ENCODE peak calls at places on chromosomes 13 and 19, in seven cellular contexts. K is endothelial cell of umbilical vein, D is HCT116, N is H1, T is A549, J is K562, Q is GM12878. L is an unnamed sample.

GRCh38 chr13:57932071-57932470 is 300.5 kb downstream of the PCDH17 start:
- DNase-seq in T (no peak), N (no peak), K (no peak), D (no peak), J (no peak), Q (no peak), L (no peak)

GRCh38 chr13:66532146-66532545 is 698.0 kb downstream of the PCDH9 start:
- DNase-seq in K (no peak), T (no peak), D (no peak), Q (no peak), J (no peak), N (no peak), L (no peak)

GRCh38 chr19:37594982-37595382 is 306 bp downstream of the ZNF540 start:
- DNase-seq in N (no peak), D (no peak), K (no peak), J (peak), Q (peak), T (peak), L (peak)

GRCh38 chr13:70623260-70623659 is 515.0 kb upstream of the KLHL1 start:
- DNase-seq in T (no peak), K (peak), N (no peak), Q (no peak), J (no peak), D (no peak), L (peak)

GRCh38 chr13:30345426-30346100 is 38.2 kb upstream of the KATNAL1 start:
- DNase-seq in J (no peak), D (no peak), Q (no peak), K (no peak), T (no peak), N (no peak), L (no peak)

GRCh38 chr13:27339299-27339698 is 68.7 kb downstream of the RASL11A start:
- DNase-seq in K (peak), N (peak), D (peak), T (peak), J (peak), Q (no peak), L (peak)

GRCh38 chr13:62387642-62388041 is 972.0 kb upstream of the PCDH20 start:
- DNase-seq in J (no peak), K (peak), T (no peak), D (peak), Q (no peak), N (no peak), L (no peak)

GRCh38 chr19:10363789-10364281 is 16.5 kb downstream of the TYK2 start:
- DNase-seq in K (no peak), N (no peak), D (no peak), T (no peak), J (no peak), Q (no peak), L (peak)

GRCh38 chr13:62176051-62176450 is 760.4 kb upstream of the PCDH20 start:
- DNase-seq in T (no peak), J (no peak), N (no peak), K (no peak), Q (no peak), D (no peak), L (no peak)

GRCh38 chr19:4660181-4660791 is 9.9 kb downstream of the MYDGF start:
- DNase-seq in N (peak), T (peak), K (peak), D (no peak), Q (no peak), J (no peak), L (peak)

GRCh38 chr13:95749545-95749944 is 72.6 kb downstream of the DNAJC3 start:
- DNase-seq in Q (no peak), K (no peak), T (no peak), D (no peak), J (no peak), N (no peak), L (no peak)

GRCh38 chr19:55528030-55528801 is 8.7 kb downstream of the SBK2 start:
- DNase-seq in Q (no peak), T (no peak), N (no peak), D (no peak), J (no peak), K (no peak), L (no peak)

GRCh38 chr19:57903298-57904174 is 12.9 kb downstream of the ZNF417 start:
- DNase-seq in J (peak), N (no peak), T (peak), K (peak), D (peak), Q (no peak), L (peak)

GRCh38 chr13:88142653-88143052 is 471.5 kb downstream of the SLITRK5 start:
- DNase-seq in K (no peak), D (no peak), J (no peak), T (no peak), Q (no peak), N (no peak), L (no peak)

GRCh38 chr13:40221460-40222201 is 444.8 kb downstream of the FOXO1 start:
- DNase-seq in J (no peak), K (no peak), D (no peak), Q (no peak), T (no peak), N (no peak), L (peak)

GRCh38 chr19:4447327-4448146 is 10.1 kb downstream of the UBXN6 start:
- DNase-seq in D (no peak), J (no peak), N (no peak), Q (no peak), K (no peak), T (no peak), L (no peak)

GRCh38 chr13:101649490-101650126 is 197.1 kb downstream of the ITGBL1 start:
- DNase-seq in T (peak), J (no peak), K (no peak), N (no peak), Q (no peak), D (no peak), L (peak)

GRCh38 chr13:20258208-20258962 is 26.3 kb upstream of the GJB6 start:
- DNase-seq in Q (no peak), T (peak), K (no peak), D (no peak), N (no peak), J (no peak), L (no peak)

GRCh38 chr13:111640476-111640875 is 320.0 kb downstream of the TEX29 start:
- DNase-seq in D (no peak), T (no peak), Q (no peak), K (no peak), J (no peak), N (no peak), L (no peak)

GRCh38 chr13:21330126-21330861 is 128.8 kb downstream of the ZDHHC20 start:
- DNase-seq in K (no peak), Q (peak), T (no peak), N (no peak), J (no peak), D (no peak), L (no peak)

GRCh38 chr13:40982772-40983171 is 36.3 kb downstream of the ELF1 start:
- DNase-seq in D (no peak), T (no peak), J (no peak), Q (peak), N (no peak), K (peak), L (peak)

GRCh38 chr19:10321874-10322835 is 6.3 kb upstream of the FDX2 start:
- DNase-seq in D (no peak), Q (no peak), K (no peak), J (no peak), T (no peak), N (no peak), L (no peak)

GRCh38 chr13:28531956-28532225 is 37.0 kb upstream of the FLT1 start:
- DNase-seq in K (no peak), Q (no peak), N (no peak), T (no peak), J (no peak), D (no peak), L (no peak)

GRCh38 chr19:49413348-49413747 is 9.9 kb downstream of the PTH2 start:
- DNase-seq in D (no peak), Q (no peak), T (no peak), J (no peak), K (no peak), N (no peak), L (peak)

GRCh38 chr19:2446390-2446789 is 10.4 kb downstream of the LMNB2 start:
- DNase-seq in T (no peak), N (no peak), D (no peak), J (no peak), Q (no peak), K (no peak), L (no peak)

GRCh38 chr19:1590641-1591397 is 1.8 kb downstream of the MBD3 start:
- DNase-seq in T (no peak), Q (no peak), K (peak), N (no peak), D (no peak), J (peak), L (peak)

GRCh38 chr13:105159794-105160193 is 1375.7 kb downstream of the EFNB2 start:
- DNase-seq in T (no peak), Q (no peak), N (no peak), D (no peak), K (no peak), J (no peak), L (no peak)

GRCh38 chr19:46330319-46330918 is 16.5 kb upstream of the PPP5C start:
- DNase-seq in J (no peak), T (no peak), K (no peak), N (no peak), D (no peak), Q (no peak), L (no peak)

GRCh38 chr13:50017819-50018218 is 2.6 kb downstream of the KCNRG start:
- DNase-seq in D (no peak), N (no peak), T (no peak), J (no peak), K (no peak), Q (no peak), L (no peak)

GRCh38 chr13:50015263-50015662 is at the start of gene KCNRG:
- DNase-seq in N (no peak), Q (no peak), J (no peak), K (peak), T (no peak), D (no peak), L (no peak)

GRCh38 chr13:50014404-50014803 is 840 bp upstream of the KCNRG start:
- DNase-seq in J (no peak), D (no peak), N (no peak), T (no peak), Q (no peak), K (no peak), L (no peak)

GRCh38 chr13:50015750-50016149 is 506 bp downstream of the KCNRG start:
- DNase-seq in N (no peak), Q (no peak), T (no peak), D (no peak), J (no peak), K (no peak), L (no peak)

GRCh38 chr13:50016421-50016820 is 1.2 kb downstream of the KCNRG start:
- DNase-seq in N (no peak), K (peak), T (no peak), Q (no peak), D (no peak), J (no peak), L (no peak)
- TF ChIP-seq MAX in N (no peak), K (no peak), T (no peak), Q (no peak), D (no peak), J (no peak), L (no peak)

GRCh38 chr19:17505218-17505617 is 6.2 kb upstream of the PGLS start:
- DNase-seq in D (no peak), J (no peak), N (no peak), T (no peak), K (no peak), Q (no peak), L (no peak)
- TF ChIP-seq CTCF in D (no peak), J (no peak), N (no peak), T (no peak), K (no peak), Q (no peak), L (no peak)

DNA sequence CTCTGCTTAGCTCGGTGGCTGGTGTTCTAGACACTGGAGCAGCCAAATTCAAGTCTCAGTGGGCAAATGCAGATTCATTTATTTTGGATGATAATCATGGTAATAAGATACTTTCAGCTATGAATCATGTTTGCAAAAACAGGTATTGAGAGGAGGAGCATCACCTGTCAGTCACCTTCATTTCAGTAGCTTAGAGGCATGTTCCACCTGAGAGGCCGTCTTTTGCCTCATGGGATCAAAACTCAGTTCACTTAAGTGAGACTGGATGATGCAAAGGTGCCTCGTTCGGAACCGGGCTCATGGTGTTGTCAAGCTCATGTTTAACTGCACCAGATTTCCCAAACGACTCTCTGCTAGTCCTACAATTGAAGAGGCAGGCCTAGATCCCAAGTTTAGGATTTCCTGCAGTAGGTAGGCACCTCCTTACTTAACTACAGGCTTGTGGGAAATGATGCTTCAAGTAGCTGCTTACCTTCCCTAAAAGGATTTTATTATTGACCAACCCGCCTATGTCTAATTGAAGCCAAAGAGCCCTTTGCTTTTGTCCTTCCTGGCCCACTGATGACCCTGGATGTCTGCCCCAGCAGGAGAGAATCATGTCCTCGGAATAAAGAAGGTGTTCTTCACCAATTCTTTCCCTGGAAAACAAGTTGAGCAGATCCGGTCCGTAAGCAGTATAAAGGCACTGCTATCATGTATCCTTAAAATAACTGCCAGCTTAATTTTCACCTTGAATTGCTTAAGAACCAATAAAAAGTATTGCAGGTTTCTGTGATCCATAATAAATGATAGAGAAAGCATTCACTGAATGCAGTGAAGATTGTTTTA is 60.0 kb downstream of the ZAR1L start:
- DNase-seq in D (no peak), T (no peak), N (no peak), J (no peak), K (peak), Q (no peak), L (no peak)
- TF ChIP-seq POLR2A in D (no peak), T (no peak), N (no peak), J (no peak), K (no peak), Q (no peak), L (no peak)

DNA sequence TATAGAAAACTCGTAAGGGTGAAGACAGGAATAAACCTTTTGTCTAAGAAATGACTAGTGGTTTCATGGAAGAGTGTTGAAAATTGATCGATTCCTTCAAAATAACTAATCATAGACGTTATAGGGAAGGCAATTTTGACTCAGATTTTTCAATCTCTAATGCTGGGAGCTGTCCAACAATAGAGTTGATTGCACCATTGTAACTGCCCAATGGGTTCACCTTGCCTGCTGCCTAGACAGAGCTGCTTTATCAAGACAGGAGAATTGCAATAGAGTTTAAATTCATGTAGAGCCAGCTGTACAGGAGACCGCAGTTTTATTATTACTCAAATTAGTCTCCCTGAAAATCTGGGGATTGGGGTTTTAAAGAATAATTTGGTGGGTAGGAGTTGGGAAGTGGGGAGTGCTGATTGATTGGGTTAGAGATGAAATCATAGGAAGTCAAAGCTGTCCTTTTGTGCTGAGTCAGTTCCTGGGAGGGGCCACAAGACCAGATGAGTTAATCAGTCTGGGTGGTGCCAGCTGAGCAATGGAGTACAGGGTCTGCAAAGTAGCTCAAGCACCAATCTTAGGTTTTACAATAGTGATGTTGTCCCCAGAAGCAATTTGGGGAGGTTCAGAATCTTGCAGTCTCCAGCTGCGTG is 16.8 kb upstream of the ADGRE2 start:
- DNase-seq in K (no peak), T (no peak), J (no peak), Q (no peak), D (no peak), N (no peak), L (peak)
- TF ChIP-seq MAX in K (no peak), T (no peak), J (no peak), Q (no peak), D (no peak), N (no peak), L (no peak)

GRCh38 chr13:73025212-73026012 is 33.4 kb upstream of the KLF5 start:
- DNase-seq in N (no peak), Q (no peak), D (no peak), T (no peak), J (no peak), K (peak), L (no peak)
- TF ChIP-seq CTCF in N (no peak), Q (no peak), D (no peak), T (no peak), J (no peak), K (no peak), L (no peak)

GRCh38 chr19:14772995-14773394 is 5.4 kb downstream of the ADGRE2 start:
- DNase-seq in N (no peak), Q (no peak), J (no peak), T (no peak), D (no peak), K (no peak), L (no peak)
- TF ChIP-seq POLR2A in N (no peak), Q (no peak), J (no peak), T (no peak), D (no peak), K (no peak), L (no peak)

GRCh38 chr13:91667486-91667885 is 269.1 kb downstream of the GPC5 start:
- DNase-seq in T (no peak), K (no peak), Q (no peak), J (no peak), N (no peak), D (no peak), L (no peak)
- TF ChIP-seq MAX in T (no peak), K (no peak), Q (no peak), J (no peak), N (no peak), D (no peak), L (no peak)

GRCh38 chr13:75569576-75569975 is 20.0 kb downstream of the UCHL3 start:
- DNase-seq in K (no peak), T (no peak), Q (no peak), N (no peak), J (no peak), D (no peak), L (no peak)

DNA sequence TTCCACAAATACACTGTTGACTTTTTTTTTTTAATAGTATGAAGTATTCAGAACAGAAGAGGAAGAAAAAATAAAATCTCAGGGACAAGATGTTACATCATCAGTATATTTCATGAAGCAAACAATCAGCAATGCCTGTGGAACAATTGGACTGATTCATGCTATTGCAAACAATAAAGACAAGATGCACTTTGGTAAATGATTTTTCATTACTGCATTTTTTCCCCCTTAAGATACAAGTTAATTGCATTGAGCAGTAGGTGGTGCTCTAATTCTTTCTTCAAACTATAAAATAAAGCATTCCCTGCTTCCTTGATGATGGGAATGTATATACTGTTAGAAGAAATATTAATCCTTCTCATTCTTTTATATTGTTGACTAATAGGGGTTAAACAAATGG is 17.1 kb downstream of the UCHL3 start:
- DNase-seq in N (no peak), Q (no peak), K (peak), D (no peak), J (no peak), T (peak), L (peak)
- TF ChIP-seq CTCF in N (peak), Q (peak), K (no peak), D (peak), J (no peak), T (peak), L (no peak)

DNA sequence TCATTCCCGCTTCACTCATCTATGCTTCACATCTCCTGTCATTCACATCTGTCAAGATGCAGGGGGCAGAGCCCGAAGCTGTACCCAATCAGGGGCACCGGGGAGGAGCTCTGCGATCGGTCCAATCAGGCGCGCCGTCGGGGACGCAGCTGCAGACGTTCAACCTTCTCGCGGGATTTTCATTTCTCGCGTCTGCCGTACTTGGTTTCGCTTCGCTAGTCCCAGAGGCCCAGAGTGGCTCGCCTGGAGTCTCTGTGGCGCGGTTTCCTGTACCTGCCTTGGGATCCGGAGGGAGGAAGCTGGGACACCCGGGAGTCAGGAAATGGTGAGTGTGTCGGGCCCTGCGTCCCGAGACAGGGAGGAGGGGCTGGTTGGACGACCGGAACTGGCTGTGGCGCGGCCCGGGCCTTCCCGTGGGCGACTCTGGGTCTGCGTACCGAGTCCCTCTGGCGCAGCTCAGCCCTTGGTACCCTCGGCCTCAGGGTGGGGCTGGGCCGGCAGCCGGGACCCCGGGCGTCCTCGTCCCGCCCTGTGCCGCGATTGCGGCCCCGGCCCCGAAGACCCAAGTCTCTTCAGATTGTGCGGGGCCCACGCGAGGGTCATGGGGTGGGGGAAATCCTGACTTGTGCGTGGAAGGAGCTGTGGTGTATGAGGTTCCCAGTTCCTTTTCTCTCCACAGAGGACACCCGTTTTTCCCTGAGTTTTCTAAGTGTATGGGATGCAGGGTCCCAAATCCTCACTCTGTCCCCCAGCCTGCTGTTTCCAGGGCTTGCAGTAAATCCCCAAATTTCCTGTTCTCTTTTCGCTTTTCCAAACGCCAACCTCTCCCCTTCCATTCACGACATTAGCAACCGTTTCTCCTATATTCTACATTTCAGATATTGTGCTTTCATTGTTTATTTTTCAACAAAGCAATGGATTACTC is at the start of gene ZNF136:
- DNase-seq in N (peak), K (peak), D (peak), J (peak), Q (peak), T (peak), L (peak)
- TF ChIP-seq POLR2A in N (peak), K (peak), D (no peak), J (peak), Q (peak), T (no peak), L (peak)

L was measured in NB4.